ENCODE peak calls at places on chromosomes 16 and 17, in seven cellular contexts. Y, Z, H, O, D, G and U are unnamed samples.

GRCh38 chr17:58756246-58757161 is 850 bp downstream of the PPM1E start:
- DNase-seq in Z (no peak), O (peak; percentile 37), D (peak; percentile 18), H (peak; percentile 48), G (no peak), Y (peak; percentile 2), U (peak; percentile 24)

GRCh38 chr16:11632455-11632921 is 35.8 kb upstream of the SNN start:
- DNase-seq in G (no peak), O (peak; percentile 95), H (no peak), D (peak; percentile 58), Z (peak; percentile 93), Y (peak; percentile 89), U (peak; percentile 51)

GRCh38 chr16:19167710-19168172 is 299 bp upstream of the SYT17 start:
- DNase-seq in D (peak; percentile 76), Y (peak; percentile 79), O (peak; percentile 85), H (peak; percentile 83), Z (peak; percentile 48), G (peak; percentile 50), U (peak; percentile 83)

GRCh38 chr17:81387235-81388060 is 7.8 kb upstream of the BAHCC1 start:
- DNase-seq in Y (peak; percentile 92), O (peak; percentile 44), D (peak; percentile 43), H (no peak), Z (peak; percentile 57), G (no peak), U (no peak)

GRCh38 chr16:69286941-69287713 is 24.0 kb upstream of the VPS4A start:
- DNase-seq in G (no peak), O (peak; percentile 86), D (peak; percentile 47), H (no peak), Y (peak; percentile 87), Z (peak; percentile 78), U (peak; percentile 18)

GRCh38 chr16:66911801-66912200 is 6.9 kb downstream of the CDH16 start:
- DNase-seq in Y (no peak), G (no peak), Z (no peak), D (no peak), O (no peak), H (no peak), U (no peak)

GRCh38 chr16:29302976-29303375 is 103.5 kb downstream of the NPIPB11 start:
- DNase-seq in Z (no peak), H (no peak), D (no peak), G (no peak), O (no peak), Y (no peak), U (no peak)

GRCh38 chr17:59558953-59559352 is 6.5 kb upstream of the DHX40 start:
- DNase-seq in H (no peak), G (no peak), Y (peak; percentile 13), D (no peak), Z (peak; percentile 7), O (peak; percentile 43), U (no peak)

GRCh38 chr16:88306860-88307545 is 75.8 kb upstream of the ZNF469 start:
- DNase-seq in O (peak; percentile 78), H (no peak), D (no peak), Z (peak; percentile 99), G (no peak), Y (peak; percentile 99), U (no peak)

GRCh38 chr16:64823676-64824075 is 298.2 kb downstream of the CDH11 start:
- DNase-seq in D (no peak), G (no peak), Y (no peak), Z (no peak), O (no peak), H (no peak), U (no peak)

GRCh38 chr16:46607529-46607928 is 13.7 kb downstream of the SHCBP1 start:
- DNase-seq in D (peak; percentile 21), G (no peak), Z (peak; percentile 76), H (no peak), Y (peak; percentile 73), O (peak; percentile 79), U (no peak)
- H3K18ac ChIP-seq in D (no peak overlapping the region), G (no peak overlapping the region), Z (no peak overlapping the region), H (no peak overlapping the region), Y (no peak overlapping the region), O (no peak overlapping the region), U (no peak overlapping the region)

DNA sequence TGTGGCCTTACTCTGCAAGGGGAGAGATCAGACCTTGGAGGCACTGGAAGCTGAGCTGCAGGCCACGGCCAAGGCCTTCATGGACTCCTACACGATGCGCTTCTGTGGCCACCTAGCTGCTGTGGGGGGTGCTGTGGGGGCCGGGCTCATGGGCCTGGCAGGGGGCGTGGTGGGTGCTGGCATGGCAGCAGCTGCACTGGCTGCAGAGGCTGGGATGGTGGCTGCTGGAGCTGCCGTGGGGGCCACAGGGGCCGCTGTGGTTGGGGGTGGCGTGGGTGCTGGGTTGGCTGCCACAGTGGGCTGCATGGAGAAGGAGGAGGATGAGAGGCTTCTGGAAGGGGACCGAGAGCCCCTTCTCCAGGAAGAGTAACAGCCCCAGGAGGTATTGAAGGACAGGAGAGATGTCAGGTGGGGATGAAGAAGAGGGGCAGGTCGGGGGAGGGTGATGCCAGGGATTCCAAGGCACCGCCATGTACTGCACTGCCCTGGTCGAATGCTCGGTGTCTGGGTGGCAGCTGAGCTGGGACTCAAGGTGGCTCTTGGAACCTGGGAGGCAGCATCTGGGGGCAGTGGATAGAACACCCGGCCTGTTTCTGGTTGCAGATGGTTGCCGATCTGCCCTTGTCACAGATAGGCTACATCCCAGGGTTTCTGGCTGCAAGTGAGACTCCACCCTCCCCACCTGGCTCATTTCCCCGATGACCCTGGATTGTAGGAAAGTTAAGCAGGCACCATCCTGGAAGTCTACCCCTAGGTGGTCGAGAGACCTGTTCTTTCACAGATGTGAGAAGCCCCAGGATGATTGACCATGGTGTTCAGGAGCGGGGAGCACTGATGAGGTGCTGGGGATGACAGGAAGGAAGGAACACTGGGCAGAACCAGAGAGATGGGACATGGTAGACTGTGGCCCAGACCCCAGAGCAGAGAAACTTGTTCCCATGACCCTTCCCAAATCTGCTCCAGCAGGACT is 5.1 kb downstream of the RNF112 start:
- DNase-seq in Y (no peak), O (no peak), D (no peak), H (no peak), Z (no peak), G (no peak), U (no peak)
- H3K18ac ChIP-seq in Y (no peak overlapping the region), O (no peak overlapping the region), D (no peak overlapping the region), H (no peak overlapping the region), Z (no peak overlapping the region), G (no peak overlapping the region), U (peak overlapping the region; percentile 46)

GRCh38 chr17:1693339-1693738 is 8.7 kb upstream of the PRPF8 start:
- DNase-seq in O (no peak), Y (peak; percentile 71), D (no peak), H (no peak), G (no peak), Z (peak; percentile 44), U (no peak)

GRCh38 chr17:1686086-1686485 is 1.4 kb upstream of the PRPF8 start:
- DNase-seq in D (no peak), Y (no peak), G (no peak), O (peak; percentile 12), H (no peak), Z (no peak), U (no peak)

GRCh38 chr17:1695365-1695764 is 10.7 kb upstream of the PRPF8 start:
- DNase-seq in O (no peak), D (no peak), H (no peak), G (no peak), Z (no peak), Y (no peak), U (no peak)

GRCh38 chr17:1690544-1691221 is 6.0 kb upstream of the PRPF8 start:
- DNase-seq in Y (no peak), O (no peak), G (no peak), H (no peak), Z (no peak), D (no peak), U (no peak)
- H3K18ac ChIP-seq in Y (no peak overlapping the region), O (no peak overlapping the region), G (no peak overlapping the region), H (no peak overlapping the region), Z (no peak overlapping the region), D (no peak overlapping the region), U (no peak overlapping the region)

DNA sequence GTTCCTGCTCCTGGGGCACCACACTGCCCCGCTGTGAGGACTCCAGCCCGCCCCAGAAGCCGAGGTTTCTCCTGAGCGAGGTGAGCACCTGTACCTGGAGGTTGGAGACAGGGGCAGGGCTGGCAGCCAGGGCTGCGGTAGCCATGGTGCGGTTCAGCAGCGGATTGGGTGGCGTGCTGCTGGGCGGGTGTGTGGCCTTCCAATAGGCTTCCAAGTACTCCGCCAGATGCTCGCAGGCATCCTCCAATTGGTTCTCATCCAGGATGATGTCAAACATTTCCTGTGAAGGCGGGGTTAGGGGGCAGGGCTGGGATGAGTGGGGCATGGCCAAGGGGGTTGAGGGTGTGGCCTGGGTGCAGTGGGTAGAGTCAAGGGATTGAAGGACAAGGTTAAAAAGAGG is 11.3 kb upstream of the ARL5C start:
- DNase-seq in G (peak; percentile 87), H (peak; percentile 100), O (peak; percentile 32), D (peak; percentile 96), Z (no peak), Y (no peak), U (no peak)
- H3K18ac ChIP-seq in G (no peak overlapping the region), H (no peak overlapping the region), O (no peak overlapping the region), D (no peak overlapping the region), Z (no peak overlapping the region), Y (no peak overlapping the region), U (no peak overlapping the region)

GRCh38 chr16:49539758-49540157 is 166.2 kb downstream of the C16orf78 start:
- DNase-seq in O (no peak), H (no peak), Z (no peak), G (no peak), D (no peak), Y (no peak), U (no peak)
- H3K18ac ChIP-seq in O (no peak overlapping the region), H (no peak overlapping the region), Z (no peak overlapping the region), G (no peak overlapping the region), D (no peak overlapping the region), Y (no peak overlapping the region), U (peak overlapping the region; percentile 22)

DNA sequence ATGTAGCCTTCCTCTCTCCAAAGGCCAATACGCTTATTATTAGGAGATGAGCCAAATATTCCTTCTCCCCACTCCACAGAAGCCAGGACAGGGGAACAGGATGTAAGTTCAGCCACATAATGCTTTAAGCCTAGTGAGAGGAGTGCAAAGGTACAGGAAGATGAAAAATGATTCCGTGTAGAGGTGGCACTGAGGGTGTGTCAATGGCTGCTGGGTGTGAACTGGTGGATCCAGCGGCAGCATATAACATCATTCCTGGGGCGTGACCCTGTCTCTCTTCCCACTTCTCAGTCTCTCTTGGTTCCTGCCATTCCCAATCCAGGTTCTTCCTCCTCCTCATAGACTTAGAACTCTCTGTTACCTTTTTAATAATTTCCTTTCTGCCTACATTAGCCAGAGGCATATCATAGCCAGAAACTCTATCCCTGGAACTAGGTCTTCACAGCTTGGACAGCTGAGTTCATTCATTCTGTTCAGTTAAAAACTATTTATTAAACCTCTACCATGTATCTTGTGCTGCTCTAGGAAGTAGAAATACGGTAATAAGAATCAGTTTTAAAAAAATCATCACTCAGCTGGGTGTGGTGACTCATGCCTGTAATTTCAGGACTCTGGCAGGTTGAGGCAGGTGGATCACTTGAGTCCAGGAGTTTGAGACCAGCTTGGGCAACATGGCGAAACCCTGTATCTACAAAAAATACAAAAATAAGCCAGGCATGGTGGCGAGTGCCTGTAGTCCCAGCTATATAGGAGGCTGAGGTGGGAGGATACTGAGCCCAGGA is 58.0 kb upstream of the FAM20A start:
- DNase-seq in G (no peak), Z (no peak), H (no peak), O (no peak), D (no peak), Y (no peak), U (no peak)
- H3K18ac ChIP-seq in G (no peak overlapping the region), Z (no peak overlapping the region), H (no peak overlapping the region), O (no peak overlapping the region), D (no peak overlapping the region), Y (no peak overlapping the region), U (peak overlapping the region; percentile 9)

DNA sequence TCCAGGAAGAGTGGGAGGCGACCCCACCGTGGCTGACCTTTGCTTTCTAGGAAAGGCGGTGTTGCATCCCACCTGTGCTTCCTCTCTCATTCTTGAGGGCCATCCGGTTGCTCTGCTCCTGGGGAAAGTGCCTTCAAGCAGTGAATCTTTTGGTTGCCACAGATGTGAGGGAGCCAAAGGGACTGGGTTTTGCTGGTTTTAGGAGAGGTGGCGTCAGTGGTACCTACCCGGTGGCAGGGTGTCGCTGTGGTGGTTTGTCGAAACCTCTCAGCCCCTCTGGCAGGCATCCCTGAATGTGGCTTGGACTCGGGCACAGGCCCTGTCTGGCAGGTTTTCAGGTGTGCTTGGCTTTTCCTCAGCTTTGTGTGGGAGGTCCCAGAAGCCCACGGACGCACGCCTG is 611.5 kb downstream of the KCNJ18 start:
- DNase-seq in G (no peak), Z (no peak), H (no peak), Y (no peak), D (no peak), O (no peak), U (no peak)
- H3K18ac ChIP-seq in G (no peak overlapping the region), Z (no peak overlapping the region), H (no peak overlapping the region), Y (no peak overlapping the region), D (no peak overlapping the region), O (no peak overlapping the region), U (no peak overlapping the region)